ENCODE peak calls at places on chromosomes 3 and 15, in six cellular contexts. One of them, this sample, is unnamed.

GRCh38 chr15:51321316-51321715 is 17.1 kb downstream of the CYP19A1 start:
- DNase-seq in HTR-8/SVneo: no peak
- DNase-seq in dorsolateral prefrontal cortex: no peak
- DNase-seq in cardiac fibroblast: no peak
- DNase-seq in iPS DF 19.7: no peak
- DNase-seq in hepatocyte: no peak
- DNase-seq in this sample: no peak

GRCh38 chr3:64995857-64996564 is 308.2 kb upstream of the ADAMTS9 start:
- DNase-seq in HTR-8/SVneo: no peak
- DNase-seq in dorsolateral prefrontal cortex: no peak
- DNase-seq in cardiac fibroblast: no peak
- DNase-seq in iPS DF 19.7: no peak
- DNase-seq in hepatocyte: no peak
- DNase-seq in this sample: no peak

GRCh38 chr15:101597360-101597928 is 54.7 kb downstream of the TM2D3 start:
- DNase-seq in HTR-8/SVneo: no peak
- DNase-seq in dorsolateral prefrontal cortex: no peak
- DNase-seq in cardiac fibroblast: peak
- DNase-seq in iPS DF 19.7: no peak
- DNase-seq in hepatocyte: no peak
- DNase-seq in this sample: no peak

GRCh38 chr15:63465104-63465503 is 39.3 kb upstream of the USP3 start:
- DNase-seq in HTR-8/SVneo: no peak
- DNase-seq in dorsolateral prefrontal cortex: no peak
- DNase-seq in cardiac fibroblast: peak
- DNase-seq in iPS DF 19.7: no peak
- DNase-seq in hepatocyte: no peak
- DNase-seq in this sample: no peak

GRCh38 chr3:186277268-186277909 is 84.6 kb downstream of the DGKG start:
- DNase-seq in HTR-8/SVneo: peak
- DNase-seq in dorsolateral prefrontal cortex: no peak
- DNase-seq in cardiac fibroblast: peak
- DNase-seq in iPS DF 19.7: no peak
- DNase-seq in hepatocyte: peak
- DNase-seq in this sample: peak

GRCh38 chr3:51704511-51704950 is 2.3 kb upstream of the GRM2 start:
- DNase-seq in HTR-8/SVneo: no peak
- DNase-seq in dorsolateral prefrontal cortex: no peak
- DNase-seq in cardiac fibroblast: no peak
- DNase-seq in iPS DF 19.7: no peak
- DNase-seq in hepatocyte: no peak
- DNase-seq in this sample: no peak

GRCh38 chr3:190281308-190282051 is 40.8 kb downstream of the CLDN1 start:
- DNase-seq in HTR-8/SVneo: no peak
- DNase-seq in dorsolateral prefrontal cortex: no peak
- DNase-seq in cardiac fibroblast: peak
- DNase-seq in iPS DF 19.7: no peak
- DNase-seq in hepatocyte: no peak
- DNase-seq in this sample: no peak

GRCh38 chr3:15391007-15391406 is 36.3 kb downstream of the METTL6 start:
- DNase-seq in HTR-8/SVneo: no peak
- DNase-seq in dorsolateral prefrontal cortex: no peak
- DNase-seq in cardiac fibroblast: no peak
- DNase-seq in iPS DF 19.7: no peak
- DNase-seq in hepatocyte: no peak
- DNase-seq in this sample: no peak